ENCODE peak calls at places on chromosomes 12 and 14, in four cellular contexts. V, Z, R and X are unnamed samples.

GRCh38 chr12:78060186-78060585 is 229.5 kb downstream of the NAV3 start:
- DNase-seq in Z (no peak), R (no peak), V (no peak), X (no peak)

GRCh38 chr12:80509781-80510556 is 65.9 kb downstream of the PTPRQ start:
- DNase-seq in Z (no peak), R (no peak), V (no peak), X (no peak)

GRCh38 chr12:111309584-111309983 is 59.3 kb downstream of the PHETA1 start:
- DNase-seq in Z (no peak), V (no peak), R (no peak), X (no peak)

GRCh38 chr12:68557011-68557715 is 53.5 kb upstream of the RAP1B start:
- DNase-seq in V (no peak), Z (no peak), R (no peak), X (no peak)

GRCh38 chr14:41558527-41558926 is 48.1 kb upstream of the LRFN5 start:
- DNase-seq in R (no peak), Z (no peak), V (no peak), X (no peak)

GRCh38 chr14:74572829-74573360 is 39.1 kb downstream of the LTBP2 start:
- DNase-seq in Z (no peak), V (no peak), R (no peak), X (no peak)

GRCh38 chr14:22814945-22815713 is at the start of gene SLC7A7:
- DNase-seq in V (no peak), R (no peak), Z (no peak), X (peak)

GRCh38 chr12:6774557-6775062 is 2.3 kb downstream of the LAG3 start:
- DNase-seq in Z (no peak), R (no peak), V (no peak), X (no peak)

GRCh38 chr12:124391340-124392261 is 96.7 kb downstream of the RFLNA start:
- DNase-seq in R (peak), Z (no peak), V (peak), X (peak)

GRCh38 chr14:89422952-89423345 is 5.9 kb upstream of the FOXN3 start:
- DNase-seq in Z (no peak), R (no peak), V (no peak), X (no peak)

DNA sequence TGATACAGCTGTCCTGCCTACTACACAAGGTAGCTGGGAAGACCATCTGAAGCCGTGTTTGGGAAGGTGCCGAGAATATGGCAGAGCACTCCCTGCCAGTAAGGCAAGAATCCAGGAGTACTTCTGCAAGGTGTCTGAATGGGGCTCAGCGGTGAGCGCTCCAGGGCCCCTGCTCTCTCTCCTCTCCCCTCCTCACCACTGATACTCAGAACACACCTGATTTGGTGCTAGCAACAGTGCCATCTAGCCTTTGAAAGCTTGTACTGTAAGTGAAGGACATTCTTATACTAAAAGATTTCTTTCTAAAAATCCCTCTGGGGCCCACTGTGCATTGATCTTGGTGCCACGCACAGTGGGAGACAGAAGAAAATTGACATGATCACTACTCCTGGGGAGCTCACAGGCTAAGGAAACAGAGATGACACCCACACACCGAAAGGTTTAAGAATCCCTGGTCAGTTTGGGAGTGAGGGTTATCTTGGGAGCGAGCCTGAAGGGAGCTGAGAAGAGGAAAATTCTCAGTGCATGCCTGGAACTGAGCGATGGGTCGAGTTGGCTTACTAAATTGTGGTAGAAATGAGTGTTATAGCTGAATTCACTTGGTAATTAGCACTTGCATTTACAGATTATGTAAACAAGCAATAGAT is 216.9 kb downstream of the NTF3 start:
- DNase-seq in R (no peak), V (no peak), Z (no peak), X (no peak)
- TF ChIP-seq CTCF in R (no peak), V (peak), Z (peak), X (peak)

DNA sequence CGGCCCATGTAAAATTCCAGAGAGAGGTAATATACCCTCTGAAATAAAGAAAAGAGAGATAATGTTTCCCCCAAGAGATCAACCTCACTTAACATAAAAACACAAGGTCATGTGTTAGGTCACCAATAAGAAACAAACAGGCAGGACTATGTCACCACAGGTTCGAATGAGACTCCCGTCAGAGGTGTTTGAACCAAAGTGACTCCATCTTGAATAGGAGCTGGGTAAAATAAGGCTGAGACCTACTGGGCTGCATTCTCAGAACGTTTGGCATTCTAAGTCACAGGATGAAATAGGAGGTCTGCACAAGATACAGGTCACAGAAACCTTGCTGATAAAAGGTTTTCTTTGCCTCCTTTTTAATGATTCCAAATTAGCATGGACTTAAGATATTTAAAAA is 6.5 kb downstream of the PYGL start:
- DNase-seq in R (no peak), Z (no peak), V (no peak), X (no peak)
- TF ChIP-seq CTCF in R (no peak), Z (no peak), V (no peak), X (no peak)

GRCh38 chr12:31964280-31964679 is 5.1 kb downstream of the RESF1 start:
- DNase-seq in V (no peak), R (no peak), Z (no peak), X (no peak)

GRCh38 chr12:31965090-31965489 is 5.9 kb downstream of the RESF1 start:
- DNase-seq in V (no peak), R (no peak), Z (no peak), X (no peak)

GRCh38 chr12:31966558-31967205 is 7.5 kb downstream of the RESF1 start:
- DNase-seq in V (no peak), Z (no peak), R (no peak), X (no peak)

GRCh38 chr12:31970199-31970598 is 11.0 kb downstream of the RESF1 start:
- DNase-seq in R (no peak), Z (no peak), V (no peak), X (no peak)

GRCh38 chr12:31967569-31967968 is 8.4 kb downstream of the RESF1 start:
- DNase-seq in Z (no peak), V (no peak), R (no peak), X (no peak)
- TF ChIP-seq CTCF in Z (no peak), V (no peak), R (no peak), X (no peak)

DNA sequence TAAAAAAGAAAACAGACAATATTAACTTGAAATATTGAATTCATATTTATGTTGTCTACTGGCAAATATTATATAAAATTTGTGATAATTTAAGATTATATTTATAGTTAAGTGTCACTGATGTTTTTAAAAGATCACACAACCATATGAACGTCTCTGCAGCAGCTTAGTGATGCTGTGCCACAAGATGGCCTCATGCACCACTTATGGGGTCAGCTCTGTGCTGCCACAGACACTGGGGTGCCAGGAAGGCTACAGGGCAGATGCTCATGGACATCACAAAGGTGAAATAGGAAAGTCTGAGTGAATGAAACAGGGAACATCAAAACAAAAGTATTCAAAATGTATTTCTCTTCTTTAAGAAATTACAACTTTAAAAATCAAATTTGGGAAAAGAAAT is 13.1 kb downstream of the ATXN3 start:
- DNase-seq in Z (no peak), R (no peak), V (no peak), X (no peak)
- TF ChIP-seq CTCF in Z (no peak), R (no peak), V (peak), X (no peak)

DNA sequence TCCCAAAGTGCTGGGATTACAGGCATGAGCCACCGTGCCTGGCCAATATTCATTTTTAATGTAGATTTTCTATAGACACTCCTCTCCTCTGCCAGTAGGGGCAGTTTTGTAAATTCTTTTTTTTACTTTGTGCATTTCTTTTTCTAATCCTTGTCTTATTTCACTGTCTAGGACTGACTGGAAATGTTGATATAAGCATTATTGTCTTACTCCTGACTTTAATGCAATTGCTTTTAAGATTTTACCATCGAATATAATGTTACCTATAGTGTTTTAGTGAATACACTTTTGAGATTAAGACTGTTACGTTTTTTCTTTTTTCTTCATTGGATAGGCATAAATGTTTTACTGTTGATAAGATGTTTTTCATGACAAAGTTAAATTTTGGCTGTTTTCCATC is 35.4 kb upstream of the EMP1 start:
- DNase-seq in R (no peak), V (no peak), Z (no peak), X (no peak)
- TF ChIP-seq CTCF in R (no peak), V (no peak), Z (no peak), X (peak)

GRCh38 chr14:76484355-76484754 is 108.4 kb downstream of the ESRRB start:
- DNase-seq in Z (no peak), V (no peak), R (no peak), X (no peak)
- TF ChIP-seq CTCF in Z (no peak), V (no peak), R (no peak), X (no peak)

GRCh38 chr12:40375076-40375475 is 150.3 kb downstream of the LRRK2 start:
- DNase-seq in R (no peak), Z (no peak), V (no peak), X (no peak)
- TF ChIP-seq CTCF in R (no peak), Z (no peak), V (peak), X (peak)

GRCh38 chr12:30440826-30441602 is 254.7 kb downstream of the IPO8 start:
- DNase-seq in R (no peak), V (no peak), Z (no peak), X (no peak)
- TF ChIP-seq CTCF in R (no peak), V (no peak), Z (peak), X (no peak)

GRCh38 chr14:100304825-100305445 is 1.3 kb downstream of the SLC25A29 start:
- DNase-seq in R (peak), V (peak), Z (peak), X (peak)

GRCh38 chr14:100305446-100306255 is 593 bp downstream of the SLC25A29 start:
- DNase-seq in V (peak), Z (no peak), R (peak), X (peak)

GRCh38 chr14:100302616-100303015 is 3.6 kb downstream of the SLC25A29 start:
- DNase-seq in V (no peak), Z (no peak), R (no peak), X (no peak)

GRCh38 chr14:100303179-100303578 is 3.1 kb downstream of the SLC25A29 start:
- DNase-seq in R (no peak), V (no peak), Z (no peak), X (no peak)

DNA sequence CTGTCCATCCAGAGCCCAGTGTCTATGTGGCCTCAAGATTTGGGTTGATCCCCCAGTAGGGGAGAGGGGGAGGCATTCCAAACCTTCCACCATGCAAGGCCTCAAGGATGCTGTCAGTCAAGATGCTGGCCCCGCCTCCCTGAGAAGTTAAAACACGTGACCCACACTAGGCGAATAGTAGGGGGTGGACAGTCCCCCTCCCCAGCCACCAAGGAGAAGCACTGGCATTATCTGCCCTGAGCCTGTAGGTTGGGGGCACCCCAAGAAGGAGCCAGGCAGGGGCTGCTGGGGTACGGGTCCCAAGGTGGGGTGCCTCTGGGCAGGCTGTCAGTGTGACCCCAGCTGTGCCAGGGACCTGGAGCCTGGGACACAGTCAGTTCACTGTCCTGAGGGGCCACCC is 2.3 kb downstream of the SLC25A29 start:
- DNase-seq in V (no peak), R (no peak), Z (no peak), X (no peak)
- TF ChIP-seq CTCF in V (no peak), R (no peak), Z (no peak), X (no peak)

DNA sequence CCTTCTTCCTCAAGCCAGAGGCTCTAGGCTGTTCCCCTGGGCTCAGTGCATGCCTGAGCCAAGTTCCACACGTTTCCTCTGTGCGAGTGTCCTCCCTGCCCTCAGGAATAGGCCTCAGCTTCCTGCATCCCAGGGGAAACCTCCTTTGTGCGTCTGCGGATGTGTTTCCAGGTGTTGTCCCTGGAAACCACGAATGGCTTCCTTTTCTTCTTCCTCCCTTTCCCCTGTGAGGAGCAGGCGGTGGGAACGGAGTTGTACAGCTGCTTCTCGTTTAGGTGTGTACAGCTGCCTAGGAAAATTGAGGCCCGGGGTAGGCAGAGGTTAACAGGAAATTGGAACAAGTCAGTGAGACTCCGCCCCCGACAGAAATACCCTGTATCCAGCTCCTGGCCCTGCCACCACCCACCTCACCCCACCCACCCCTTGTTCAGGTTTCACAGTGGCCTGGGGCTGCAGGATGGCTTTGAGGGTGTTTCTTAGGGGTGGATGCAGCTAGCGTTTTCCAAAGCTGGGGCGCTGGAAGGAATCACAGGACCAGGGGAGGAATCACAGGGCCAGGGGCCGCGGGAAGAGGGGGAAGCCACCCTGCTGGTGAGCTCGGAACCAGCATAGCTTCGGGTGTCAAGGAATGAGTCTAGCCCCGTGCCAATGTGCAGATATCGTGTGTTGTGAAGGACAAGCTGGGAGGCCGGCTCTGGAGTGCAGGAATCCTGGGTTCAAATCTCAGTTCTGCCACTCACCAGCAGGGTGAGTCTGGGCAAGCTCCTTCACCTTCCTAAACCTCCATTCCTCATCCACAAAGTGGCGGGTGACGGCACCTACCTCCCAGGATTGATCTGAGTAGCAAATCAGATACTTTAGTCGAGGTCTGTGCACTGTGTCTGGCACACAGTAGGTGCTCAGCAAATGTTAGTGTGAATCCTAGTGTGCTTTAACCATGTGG is 53.8 kb upstream of the RIN3 start:
- DNase-seq in V (no peak), R (peak), Z (no peak), X (no peak)
- TF ChIP-seq CTCF in V (no peak), R (no peak), Z (no peak), X (peak)